ENCODE peak calls at places on chromosomes 1 and 21, in four cellular contexts. P, C, U and Y are unnamed samples.

GRCh38 chr1:85220756-85221166 is 19.9 kb upstream of the SYDE2 start:
- DNase-seq in P (no peak), C (no peak), U (no peak), Y (no peak)

GRCh38 chr1:111746614-111746999 is 7.4 kb upstream of the INKA2 start:
- DNase-seq in P (no peak), C (no peak), U (no peak), Y (no peak)

GRCh38 chr1:67489643-67490042 is 59.4 kb upstream of the SERBP1 start:
- DNase-seq in P (no peak), C (peak; percentile 11), U (no peak), Y (peak; percentile 49)

GRCh38 chr1:30191154-30191702 is 532.2 kb downstream of the MATN1 start:
- DNase-seq in P (peak; percentile 76), C (no peak), U (peak; percentile 23), Y (peak; percentile 79)

GRCh38 chr1:244835276-244836134 is at the start of gene COX20:
- DNase-seq in P (peak; percentile 96), C (peak; percentile 92), U (peak; percentile 92), Y (no peak)

GRCh38 chr1:94713472-94714141 is 106.5 kb upstream of the SLC44A3 start:
- DNase-seq in P (peak; percentile 80), C (peak; percentile 71), U (peak; percentile 92), Y (peak; percentile 75)

GRCh38 chr1:197224160-197224559 is 43.9 kb upstream of the CRB1 start:
- DNase-seq in P (no peak), C (no peak), U (no peak), Y (no peak)

GRCh38 chr1:80929868-80930508 is 870.7 kb upstream of the ADGRL2 start:
- DNase-seq in P (no peak), C (no peak), U (no peak), Y (no peak)

GRCh38 chr1:230575886-230576477 is 66.3 kb upstream of the COG2 start:
- DNase-seq in P (no peak), C (no peak), U (no peak), Y (no peak)

GRCh38 chr1:158117854-158118691 is 62.6 kb upstream of the CD1D start:
- DNase-seq in P (peak; percentile 81), C (peak; percentile 28), U (no peak), Y (peak; percentile 88)

GRCh38 chr1:227546055-227546454 is 17.3 kb upstream of the ZNF678 start:
- DNase-seq in P (peak; percentile 50), C (no peak), U (no peak), Y (no peak)

GRCh38 chr21:37800496-37801061 is 115.7 kb downstream of the KCNJ6 start:
- DNase-seq in P (no peak), C (no peak), U (no peak), Y (no peak)

GRCh38 chr1:215111916-215112315 is 29.4 kb downstream of the KCNK2 start:
- DNase-seq in P (no peak), C (no peak), U (no peak), Y (no peak)

GRCh38 chr1:160708118-160708517 is 3.5 kb downstream of the CD48 start:
- DNase-seq in P (no peak), C (no peak), U (no peak), Y (no peak)

GRCh38 chr1:172117800-172118199 is 276.5 kb downstream of the DNM3 start:
- DNase-seq in P (no peak), C (no peak), U (no peak), Y (no peak)

GRCh38 chr1:172719694-172720138 is 60.8 kb downstream of the FASLG start:
- DNase-seq in P (no peak), C (no peak), U (no peak), Y (no peak)

GRCh38 chr1:186948542-186948941 is 119.8 kb downstream of the PLA2G4A start:
- DNase-seq in P (no peak), C (peak; percentile 14), U (no peak), Y (peak; percentile 14)

GRCh38 chr1:110237406-110238152 is 27.5 kb downstream of the KCNC4 start:
- DNase-seq in P (peak; percentile 53), C (no peak), U (no peak), Y (no peak)

GRCh38 chr1:109634292-109634691 is 14.7 kb downstream of the AMPD2 start:
- DNase-seq in P (no peak), C (no peak), U (no peak), Y (no peak)

GRCh38 chr1:235533476-235534168 is 29.4 kb upstream of the B3GALNT2 start:
- DNase-seq in P (no peak), C (no peak), U (no peak), Y (peak; percentile 75)

GRCh38 chr1:3651939-3652537 is at the start of gene TP73:
- DNase-seq in P (peak; percentile 78), C (no peak), U (no peak), Y (peak; percentile 86)

GRCh38 chr1:113199718-113200455 is 126.9 kb downstream of the LRIG2 start:
- DNase-seq in P (no peak), C (no peak), U (no peak), Y (no peak)

GRCh38 chr1:13930151-13930550 is 230.2 kb downstream of the PRDM2 start:
- DNase-seq in P (no peak), C (no peak), U (no peak), Y (peak; percentile 17)

GRCh38 chr1:100308777-100309176 is 42.8 kb downstream of the RTCA start:
- DNase-seq in P (no peak), C (no peak), U (no peak), Y (no peak)

GRCh38 chr1:150805899-150806298 is 2.2 kb downstream of the CTSK start:
- DNase-seq in P (no peak), C (no peak), U (no peak), Y (no peak)

GRCh38 chr1:9033363-9033762 is 7.1 kb upstream of the SLC2A7 start:
- DNase-seq in P (no peak), C (no peak), U (no peak), Y (no peak)

GRCh38 chr1:182631954-182632353 is 27.8 kb upstream of the RGS16 start:
- DNase-seq in P (no peak), C (no peak), U (no peak), Y (no peak)

GRCh38 chr1:67732750-67733151 is 47.8 kb downstream of the GADD45A start:
- DNase-seq in P (no peak), C (peak; percentile 62), U (no peak), Y (peak; percentile 57)

GRCh38 chr1:14334336-14335176 is 263.9 kb upstream of the KAZN start:
- DNase-seq in P (no peak), C (no peak), U (no peak), Y (no peak)

GRCh38 chr1:110211503-110212164 is 1.5 kb downstream of the KCNC4 start:
- DNase-seq in P (peak; percentile 82), C (no peak), U (no peak), Y (no peak)

GRCh38 chr21:38420140-38420539 is 78.1 kb downstream of the ERG start:
- DNase-seq in P (no peak), C (no peak), U (no peak), Y (no peak)

GRCh38 chr1:93680121-93681094 is 1.2 kb downstream of the BCAR3 start:
- DNase-seq in P (peak; percentile 92), C (peak; percentile 86), U (peak; percentile 78), Y (peak; percentile 84)

GRCh38 chr1:53291574-53291973 is 36.3 kb downstream of the LRP8 start:
- DNase-seq in P (no peak), C (no peak), U (no peak), Y (no peak)

GRCh38 chr1:183472488-183473285 is at the start of gene SMG7:
- DNase-seq in P (peak; percentile 87), C (peak; percentile 32), U (peak; percentile 60), Y (peak; percentile 58)

GRCh38 chr1:36300526-36300925 is 5.6 kb upstream of the SH3D21 start:
- DNase-seq in P (no peak), C (no peak), U (no peak), Y (no peak)

GRCh38 chr1:218878369-218878768 is 295.3 kb upstream of the LYPLAL1 start:
- DNase-seq in P (no peak), C (no peak), U (no peak), Y (no peak)
- H3K27ac ChIP-seq in P (no peak overlapping the region), C (no peak overlapping the region), U (no peak overlapping the region), Y (no peak overlapping the region)

DNA sequence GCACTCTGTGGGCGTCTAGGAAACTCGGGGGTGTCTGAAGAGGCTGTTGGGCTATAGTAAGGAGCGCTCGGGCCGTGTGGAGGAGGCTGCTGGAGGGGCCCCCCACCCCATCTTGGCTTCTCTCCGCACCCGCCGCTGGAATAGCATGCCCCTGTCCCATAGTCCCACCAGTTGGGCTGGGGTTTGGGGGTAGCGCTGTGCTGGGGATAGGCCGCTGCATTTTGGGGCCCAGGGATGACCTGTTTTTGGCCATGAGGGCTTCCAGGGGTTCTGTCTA is 511 bp downstream of the EFNA3 start:
- DNase-seq in P (no peak), C (no peak), U (no peak), Y (no peak)
- H3K4me3 ChIP-seq in P (no peak overlapping the region), C (peak overlapping the region; percentile 47), U (peak overlapping the region; percentile 64), Y (peak overlapping the region; percentile 67)

GRCh38 chr1:12573015-12573825 is 44.8 kb downstream of the DHRS3 start:
- DNase-seq in P (no peak), C (peak; percentile 60), U (no peak), Y (no peak)
- H3K27ac ChIP-seq in P (no peak overlapping the region), C (peak overlapping the region; percentile 20), U (peak overlapping the region; percentile 58), Y (peak overlapping the region; percentile 19)

GRCh38 chr1:204350857-204351573 is 8.7 kb downstream of the PLEKHA6 start:
- DNase-seq in P (peak; percentile 93), C (peak; percentile 75), U (peak; percentile 72), Y (peak; percentile 88)
- H3K4me3 ChIP-seq in P (no peak overlapping the region), C (peak overlapping the region; percentile 29), U (no peak overlapping the region), Y (no peak overlapping the region)

DNA sequence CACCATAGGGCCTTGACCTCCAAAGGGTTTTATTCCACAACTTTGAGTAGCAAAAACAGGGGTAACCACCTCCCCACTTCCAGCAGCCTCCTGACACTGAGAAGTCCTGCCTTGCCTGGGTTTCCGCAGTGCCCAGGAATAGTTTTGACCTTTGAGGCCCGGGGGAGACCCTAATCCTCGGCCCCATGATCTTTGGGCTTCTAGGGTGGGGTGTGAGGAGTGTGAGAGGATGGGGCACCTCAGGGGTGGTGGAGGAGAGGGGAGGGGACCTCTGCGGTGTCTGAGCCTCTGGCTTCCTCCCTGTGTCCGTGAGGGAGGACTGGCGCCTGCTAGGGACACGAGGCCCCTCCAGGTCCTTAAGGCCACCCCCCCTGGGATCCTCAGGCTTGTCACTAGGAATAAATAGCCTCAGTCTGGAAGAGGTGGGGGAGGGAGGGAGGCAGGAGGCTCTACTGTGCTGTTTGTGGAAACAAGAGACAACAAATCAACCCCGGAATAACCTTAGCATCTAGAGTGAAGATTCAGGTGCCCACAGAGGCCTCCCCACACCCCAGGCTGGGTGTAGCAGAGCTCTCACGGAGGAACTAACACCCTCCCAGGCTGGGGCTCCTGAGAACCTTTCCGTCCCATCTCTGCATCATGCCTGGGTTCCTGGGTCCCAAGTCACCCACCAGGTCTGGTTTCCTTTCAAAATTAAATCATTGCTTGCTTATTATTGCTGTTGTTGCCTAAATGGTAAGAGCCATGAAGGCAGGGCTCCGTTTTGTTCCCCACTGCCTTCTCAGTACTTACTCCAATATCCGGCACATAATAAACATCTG is 904 bp upstream of the FHL3 start:
- DNase-seq in P (peak; percentile 56), C (peak; percentile 75), U (peak; percentile 78), Y (peak; percentile 63)
- H3K27ac ChIP-seq in P (peak overlapping the region; percentile 15), C (peak overlapping the region; percentile 75), U (peak overlapping the region; percentile 98), Y (peak overlapping the region; percentile 74)

GRCh38 chr1:240148333-240148732 is 56.6 kb downstream of the FMN2 start:
- DNase-seq in P (no peak), C (no peak), U (no peak), Y (no peak)

GRCh38 chr1:240155605-240156004 is 63.9 kb downstream of the FMN2 start:
- DNase-seq in P (no peak), C (no peak), U (no peak), Y (no peak)

GRCh38 chr1:240149488-240150094 is 57.9 kb downstream of the FMN2 start:
- DNase-seq in P (no peak), C (no peak), U (no peak), Y (no peak)

GRCh38 chr1:240151126-240151735 is 59.5 kb downstream of the FMN2 start:
- DNase-seq in P (no peak), C (no peak), U (no peak), Y (no peak)

GRCh38 chr1:240152611-240153297 is 61.1 kb downstream of the FMN2 start:
- DNase-seq in P (no peak), C (no peak), U (no peak), Y (no peak)
- H3K4me3 ChIP-seq in P (no peak overlapping the region), C (no peak overlapping the region), U (no peak overlapping the region), Y (no peak overlapping the region)